ENCODE peak calls at places on chromosomes 7 and 10, in five cellular contexts. U is CD4-positive, alpha-beta memory T cell; T is psoas muscle; P is colonic mucosa; S is PC-3. E is an unnamed sample.

GRCh38 chr10:112213836-112214235 is 30.3 kb upstream of the GPAM start:
- DNase-seq in U (no peak), T (no peak), P (no peak), S (no peak), E (no peak)

GRCh38 chr7:115613836-115614235 is 416.7 kb downstream of the TFEC start:
- DNase-seq in U (no peak), T (no peak), P (no peak), S (no peak), E (no peak)

GRCh38 chr10:132678436-132679216 is 107.3 kb downstream of the NKX6-2 start:
- DNase-seq in U (no peak), T (peak), P (no peak), S (no peak), E (no peak)

GRCh38 chr7:91288208-91288824 is 24.1 kb downstream of the FZD1 start:
- DNase-seq in U (no peak), T (no peak), P (peak), S (peak), E (peak)

GRCh38 chr7:144100607-144101006 is 8.8 kb upstream of the OR2A2 start:
- DNase-seq in U (no peak), T (no peak), P (no peak), S (no peak), E (no peak)

GRCh38 chr7:47454066-47454950 is 127.6 kb downstream of the TNS3 start:
- DNase-seq in U (no peak), T (no peak), P (no peak), S (peak), E (no peak)

GRCh38 chr10:97184971-97185325 is 811 bp downstream of the SLIT1 start:
- DNase-seq in U (no peak), T (no peak), P (no peak), S (no peak), E (no peak)

GRCh38 chr10:3095373-3096139 is 28.2 kb downstream of the PFKP start:
- DNase-seq in U (peak), T (no peak), P (peak), S (peak), E (no peak)

GRCh38 chr7:25098096-25099046 is 26.7 kb downstream of the CYCS start:
- DNase-seq in U (peak), T (no peak), P (peak), S (peak), E (peak)

GRCh38 chr10:44355630-44356029 is 29.3 kb downstream of the CXCL12 start:
- DNase-seq in U (no peak), T (no peak), P (no peak), S (no peak), E (no peak)

GRCh38 chr7:45479781-45480180 is 94.4 kb upstream of the ADCY1 start:
- DNase-seq in U (no peak), T (no peak), P (no peak), S (no peak), E (no peak)

GRCh38 chr7:150357277-150357676 is 11.3 kb upstream of the REPIN1 start:
- DNase-seq in U (peak), T (no peak), P (no peak), S (no peak), E (peak)

GRCh38 chr7:157576415-157576814 is 239.6 kb downstream of the DNAJB6 start:
- DNase-seq in U (peak), T (no peak), P (peak), S (no peak), E (peak)

GRCh38 chr7:130500910-130501309 is 9.0 kb downstream of the MEST start:
- DNase-seq in U (no peak), T (no peak), P (no peak), S (no peak), E (no peak)

GRCh38 chr7:30171753-30172447 is 37.1 kb downstream of the MTURN start:
- DNase-seq in U (no peak), T (no peak), P (no peak), S (peak), E (no peak)

GRCh38 chr7:136925556-136925955 is 57.1 kb downstream of the CHRM2 start:
- DNase-seq in U (no peak), T (no peak), P (no peak), S (no peak), E (no peak)

GRCh38 chr10:19862811-19863515 is 46.7 kb downstream of the PLXDC2 start:
- DNase-seq in U (no peak), T (no peak), P (no peak), S (no peak), E (no peak)

GRCh38 chr7:6634021-6634420 is 3.1 kb upstream of the ZNF316 start:
- DNase-seq in U (no peak), T (no peak), P (no peak), S (no peak), E (no peak)
- H3K27ac ChIP-seq in U (no peak), T (no peak), P (no peak), S (no peak), E (no peak)

DNA sequence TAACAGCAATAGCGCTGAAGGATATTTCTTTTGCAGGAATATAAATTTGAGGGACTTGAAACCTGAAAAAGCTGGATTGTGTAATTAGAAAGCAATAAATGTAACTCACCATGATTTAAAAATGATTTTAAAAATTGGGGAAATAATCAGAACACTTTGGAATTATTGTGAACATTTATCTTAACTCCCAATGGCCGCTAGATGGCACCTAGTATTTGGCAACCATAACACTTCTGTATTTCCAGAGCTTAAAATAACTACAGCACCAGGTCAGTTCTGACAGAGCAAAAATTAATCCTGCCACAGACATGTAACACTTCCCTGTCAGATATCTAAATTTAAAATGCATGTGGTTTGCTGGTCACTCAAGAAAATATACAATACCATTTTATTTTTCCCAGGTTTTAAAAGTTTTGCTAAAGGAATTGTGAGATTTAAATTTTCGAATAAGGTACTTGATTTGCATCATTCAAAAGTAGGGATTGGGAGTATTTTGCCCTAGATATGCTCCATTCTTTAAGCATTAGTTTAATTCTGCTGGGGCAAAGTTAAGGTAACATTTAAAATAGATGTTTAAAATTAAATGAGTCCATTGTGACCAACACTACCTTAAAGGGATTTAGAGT is 144.5 kb downstream of the PPP1R3A start:
- DNase-seq in U (no peak), T (no peak), P (no peak), S (peak), E (no peak)
- H3K4me3 ChIP-seq in U (no peak), T (peak), P (no peak), S (no peak), E (no peak)

GRCh38 chr10:110747609-110748464 is 103.7 kb downstream of the RBM20 start:
- DNase-seq in U (no peak), T (no peak), P (no peak), S (no peak), E (no peak)
- H3K27ac ChIP-seq in U (no peak), T (no peak), P (no peak), S (no peak), E (peak)

GRCh38 chr10:123154092-123154942 is at the start of gene BUB3:
- DNase-seq in U (peak), T (peak), P (peak), S (peak), E (peak)
- H3K4me3 ChIP-seq in U (peak), T (peak), P (peak), S (peak), E (peak)

DNA sequence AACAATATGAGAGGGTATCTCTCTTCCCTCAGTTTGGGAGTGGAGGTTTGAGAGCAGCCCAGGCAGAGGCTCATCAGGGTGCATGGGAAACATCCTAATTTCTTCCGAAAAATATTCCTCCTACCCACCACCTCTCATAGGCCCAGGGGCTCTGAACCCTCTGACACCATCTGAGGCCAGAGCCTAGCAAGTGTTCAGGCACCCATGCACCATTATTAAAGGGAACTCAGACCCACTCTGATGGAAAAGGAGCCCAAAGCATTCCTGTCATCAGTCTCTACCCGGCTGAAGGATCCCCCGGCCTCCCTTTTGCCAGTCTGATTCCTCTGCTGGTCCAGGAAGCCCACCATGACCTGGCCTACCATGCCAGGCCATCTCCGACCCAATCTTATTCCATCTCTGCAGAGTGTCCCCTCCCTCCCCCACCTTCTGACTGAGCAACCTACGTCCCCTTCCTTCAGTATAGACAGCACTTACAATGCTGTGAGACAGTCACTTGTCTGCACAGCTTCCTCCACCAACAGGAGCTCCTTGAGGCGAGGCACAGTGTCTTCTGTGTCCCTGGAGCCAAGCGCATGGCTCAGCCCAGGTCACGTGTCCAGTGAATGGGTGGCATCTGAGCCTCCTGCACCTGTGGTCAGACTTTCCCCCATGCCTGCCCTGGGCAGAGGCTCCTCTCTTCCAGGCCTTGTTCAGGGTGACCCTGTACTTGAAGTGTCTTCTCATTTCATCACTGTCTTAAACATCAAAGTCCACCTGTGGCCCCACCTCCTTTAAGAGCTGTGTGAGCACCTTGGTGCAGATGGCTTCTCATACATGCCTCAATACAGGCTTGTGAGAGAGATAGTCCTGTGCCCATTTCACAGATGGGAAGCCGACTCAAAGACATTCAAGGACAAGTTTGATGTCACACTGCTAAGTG is 905 bp upstream of the GPR15LG start:
- DNase-seq in U (no peak), T (no peak), P (peak), S (no peak), E (no peak)
- H3K27ac ChIP-seq in U (no peak), T (no peak), P (peak), S (no peak), E (no peak)

GRCh38 chr7:128200376-128200775 is 40.7 kb upstream of the LEP start:
- DNase-seq in U (no peak), T (no peak), P (no peak), S (no peak), E (no peak)

GRCh38 chr7:128203047-128203491 is 38.0 kb upstream of the LEP start:
- DNase-seq in U (no peak), T (no peak), P (no peak), S (no peak), E (no peak)

GRCh38 chr7:128201067-128201689 is 39.9 kb upstream of the LEP start:
- DNase-seq in U (no peak), T (no peak), P (no peak), S (no peak), E (no peak)

GRCh38 chr7:128202287-128202957 is 38.7 kb upstream of the LEP start:
- DNase-seq in U (no peak), T (no peak), P (no peak), S (no peak), E (no peak)

DNA sequence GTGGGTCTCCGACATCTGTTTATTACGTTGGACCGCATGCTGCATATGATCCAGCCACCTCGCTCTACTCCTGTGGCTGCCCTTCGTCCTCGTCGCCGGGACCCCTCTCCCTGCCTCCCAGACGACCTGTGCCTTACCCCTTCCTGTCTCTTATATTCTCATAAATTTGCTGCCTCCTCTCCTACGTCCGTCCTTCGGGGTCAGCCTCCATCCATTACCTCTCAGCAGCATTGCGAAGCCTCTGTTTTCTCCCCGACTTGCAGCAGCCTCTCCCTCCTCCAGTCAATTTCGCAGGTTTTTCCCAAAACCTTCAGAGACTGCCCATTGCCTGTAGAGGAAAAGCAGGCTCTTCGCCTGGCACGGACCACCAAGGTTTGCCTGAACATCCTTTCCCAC is 39.4 kb upstream of the LEP start:
- DNase-seq in U (no peak), T (no peak), P (no peak), S (no peak), E (no peak)
- H3K4me3 ChIP-seq in U (peak), T (peak), P (peak), S (no peak), E (peak)

E was measured in CD4-positive, CD25-positive, alpha-beta regulatory T cell.